ENCODE peak calls at places on chromosomes 4 and X, in five cellular contexts. I is neuronal stem cell, X is mesenchymal stem cell, N is cardiac muscle cell, Y is tibial artery. L is an unnamed sample.

GRCh38 chr4:184807261-184807660 is 18.5 kb downstream of the ACSL1 start:
- DNase-seq in I (no peak), N (no peak), X (no peak), Y (peak; percentile 10), L (no peak)

GRCh38 chrX:111519215-111519614 is 7.8 kb downstream of the SERTM2 start:
- DNase-seq in I (peak; percentile 38), Y (no peak), X (peak; percentile 93), N (peak; percentile 79), L (no peak)

GRCh38 chr4:151940290-151940689 is 179.5 kb upstream of the GATB start:
- DNase-seq in I (no peak), Y (no peak), X (no peak), N (no peak), L (no peak)

GRCh38 chrX:68723491-68724155 is 76.2 kb downstream of the STARD8 start:
- DNase-seq in I (no peak), Y (no peak), X (no peak), N (no peak), L (no peak)

GRCh38 chrX:10617964-10618342 is 2.4 kb downstream of the MID1 start:
- DNase-seq in I (no peak), X (no peak), N (no peak), Y (no peak), L (no peak)

GRCh38 chrX:69137371-69137881 is 27.8 kb downstream of the PJA1 start:
- DNase-seq in X (peak; percentile 93), N (peak; percentile 90), I (no peak), Y (no peak), L (no peak)

GRCh38 chr4:83019794-83020497 is 9.3 kb upstream of the LIN54 start:
- DNase-seq in I (no peak), N (no peak), X (no peak), Y (no peak), L (no peak)

GRCh38 chrX:11664211-11664888 is 1.4 kb downstream of the ARHGAP6 start:
- DNase-seq in Y (no peak), I (no peak), X (peak; percentile 43), N (peak; percentile 21), L (no peak)

GRCh38 chr4:184288451-184289178 is 70.9 kb upstream of the ENPP6 start:
- DNase-seq in I (no peak), Y (no peak), N (no peak), X (no peak), L (peak; percentile 43)

GRCh38 chr4:47852121-47852520 is 14.3 kb upstream of the CORIN start:
- DNase-seq in X (peak; percentile 44), Y (no peak), N (peak; percentile 85), I (no peak), L (no peak)

GRCh38 chrX:22389544-22390243 is 117.0 kb downstream of the CBLL2 start:
- DNase-seq in I (no peak), Y (no peak), X (peak; percentile 67), N (peak; percentile 16), L (no peak)

GRCh38 chrX:18983711-18984380 is at the start of gene PHKA2:
- DNase-seq in X (peak; percentile 61), N (no peak), Y (peak; percentile 74), I (no peak), L (peak; percentile 62)

GRCh38 chrX:9515973-9516538 is 51.2 kb downstream of the TBL1X start:
- DNase-seq in N (peak; percentile 55), Y (no peak), I (no peak), X (no peak), L (no peak)

GRCh38 chrX:123475068-123475724 is 257.7 kb downstream of the THOC2 start:
- DNase-seq in Y (no peak), X (no peak), N (peak; percentile 2), I (no peak), L (no peak)

GRCh38 chr4:82774711-82775171 is 23.9 kb downstream of the SCD5 start:
- DNase-seq in X (no peak), I (no peak), N (no peak), Y (no peak), L (no peak)

GRCh38 chrX:40104649-40105015 is 6.9 kb upstream of the BCOR start:
- DNase-seq in I (no peak), N (peak; percentile 79), Y (peak; percentile 90), X (peak; percentile 89), L (no peak)

GRCh38 chr4:83082777-83083176 is 31.8 kb downstream of the PLAC8 start:
- DNase-seq in Y (no peak), I (no peak), X (no peak), N (peak; percentile 10), L (no peak)

GRCh38 chr4:18932940-18933339 is 911.4 kb upstream of the LCORL start:
- DNase-seq in I (no peak), X (no peak), Y (no peak), N (no peak), L (no peak)

GRCh38 chr4:41448935-41449334 is 89.0 kb upstream of the LIMCH1 start:
- DNase-seq in X (peak; percentile 84), N (peak; percentile 32), Y (no peak), I (no peak), L (no peak)

GRCh38 chrX:121064579-121064978 is 17.2 kb downstream of the GLUD2 start:
- DNase-seq in N (no peak), X (no peak), I (no peak), Y (no peak), L (no peak)

GRCh38 chrX:13598877-13599276 is 29.5 kb downstream of the EGFL6 start:
- DNase-seq in I (no peak), Y (no peak), X (no peak), N (peak; percentile 6), L (no peak)

DNA sequence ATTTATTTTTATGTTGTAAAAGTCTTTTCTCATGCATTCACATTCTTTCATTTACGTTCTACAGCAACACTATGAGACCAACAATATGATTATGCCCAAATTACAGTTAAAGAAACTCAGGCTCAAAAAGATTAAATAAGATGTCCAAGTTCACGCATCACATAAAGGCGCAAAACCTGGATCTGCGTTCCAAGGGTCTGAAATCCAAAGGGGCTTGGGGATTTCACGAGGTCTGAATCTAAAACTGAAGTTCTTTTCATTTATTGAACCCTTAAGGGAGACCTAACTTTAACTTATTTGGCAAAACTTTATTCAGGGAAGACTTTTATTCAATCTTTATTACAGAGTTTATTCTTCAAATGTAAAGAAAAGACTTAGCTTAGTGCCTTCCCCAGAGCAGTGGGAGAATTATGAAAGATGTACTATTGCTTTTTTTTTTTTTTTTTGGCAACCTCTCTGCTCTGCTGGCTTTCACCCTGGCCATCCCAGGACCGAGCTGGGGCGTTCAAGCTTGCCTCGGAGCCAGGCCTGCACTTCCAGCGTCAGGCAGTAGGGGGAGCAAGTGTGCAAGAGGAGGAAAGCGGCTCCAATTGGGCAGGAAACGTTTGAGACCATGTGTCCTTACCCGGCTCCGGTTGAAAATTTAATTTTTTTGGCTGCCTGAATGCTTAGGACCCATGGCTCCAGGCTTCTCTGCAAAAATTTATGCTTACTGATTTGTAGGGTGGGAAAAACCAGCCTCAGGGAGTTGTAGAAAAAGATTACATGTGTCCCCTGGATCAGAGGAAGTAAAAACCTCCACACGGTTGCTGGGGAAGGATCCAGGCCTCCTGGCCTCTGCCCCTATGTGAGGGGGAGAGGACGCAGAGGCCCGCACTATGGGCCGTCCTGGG is 344.3 kb upstream of the KLF3 start:
- DNase-seq in Y (peak; percentile 98), N (peak; percentile 98), I (peak; percentile 84), X (peak; percentile 87), L (peak; percentile 96)
- H3K27ac ChIP-seq in Y (peak overlapping the region; percentile 67), N (peak overlapping the region; percentile 15), I (peak overlapping the region; percentile 75), X (peak overlapping the region; percentile 82), L (peak overlapping the region; percentile 84)

GRCh38 chrX:134006484-134007161 is 21.2 kb upstream of the GPC3 start:
- DNase-seq in X (no peak), I (no peak), Y (no peak), N (no peak), L (no peak)
- H3K27ac ChIP-seq in X (no peak overlapping the region), I (no peak overlapping the region), Y (no peak overlapping the region), N (no peak overlapping the region), L (no peak overlapping the region)

GRCh38 chr4:55393461-55394320 is 2.1 kb upstream of the TMEM165 start:
- DNase-seq in N (no peak), X (no peak), I (no peak), Y (no peak), L (no peak)
- H3K27ac ChIP-seq in N (no peak overlapping the region), X (no peak overlapping the region), I (no peak overlapping the region), Y (no peak overlapping the region), L (no peak overlapping the region)

GRCh38 chrX:154366666-154367055 is 7.8 kb downstream of the FLNA start:
- DNase-seq in Y (peak; percentile 77), N (no peak), X (no peak), I (no peak), L (no peak)
- H3K27ac ChIP-seq in Y (peak overlapping the region; percentile 96), N (peak overlapping the region; percentile 69), X (peak overlapping the region; percentile 61), I (no peak overlapping the region), L (peak overlapping the region; percentile 96)

GRCh38 chr4:87009095-87009648 is 74.4 kb downstream of the AFF1 start:
- DNase-seq in N (no peak), I (no peak), X (no peak), Y (no peak), L (no peak)

GRCh38 chr4:87007345-87008181 is 72.8 kb downstream of the AFF1 start:
- DNase-seq in N (peak; percentile 69), I (peak; percentile 58), X (peak; percentile 72), Y (peak; percentile 79), L (peak; percentile 79)

GRCh38 chr4:87012265-87012953 is 77.6 kb downstream of the AFF1 start:
- DNase-seq in Y (no peak), I (no peak), N (no peak), X (no peak), L (no peak)

GRCh38 chr4:87011340-87012034 is 76.7 kb downstream of the AFF1 start:
- DNase-seq in I (no peak), X (peak; percentile 96), N (peak; percentile 90), Y (no peak), L (no peak)

DNA sequence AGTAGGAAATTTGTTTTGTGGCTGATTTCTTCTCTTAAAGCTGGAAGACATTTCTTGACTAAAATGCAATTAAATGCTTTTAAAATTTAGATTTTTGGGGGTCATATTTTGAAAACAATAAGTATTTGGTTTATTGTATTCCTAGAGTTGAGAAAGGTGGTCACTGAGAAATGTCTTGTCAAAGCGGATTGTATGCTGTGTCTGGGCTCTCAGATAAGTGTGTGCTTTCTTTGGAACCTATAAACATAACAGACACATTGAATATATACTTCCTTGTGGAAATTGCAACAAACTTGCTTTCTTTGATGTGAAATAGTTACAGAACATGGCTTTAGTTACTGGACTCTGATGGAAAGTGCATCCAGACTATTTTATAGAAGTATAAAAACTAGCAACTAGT is 75.4 kb downstream of the AFF1 start:
- DNase-seq in N (no peak), I (no peak), Y (no peak), X (no peak), L (no peak)
- H3K27ac ChIP-seq in N (no peak overlapping the region), I (no peak overlapping the region), Y (no peak overlapping the region), X (no peak overlapping the region), L (peak overlapping the region; percentile 97)

GRCh38 chr4:140947507-140947906 is 185.8 kb downstream of the RNF150 start:
- DNase-seq in X (no peak), I (no peak), Y (no peak), N (peak; percentile 7), L (no peak)

GRCh38 chr4:140944539-140944938 is 188.4 kb upstream of the TBC1D9 start:
- DNase-seq in X (no peak), N (peak; percentile 63), I (no peak), Y (no peak), L (no peak)

GRCh38 chr4:140943887-140944515 is 187.8 kb upstream of the TBC1D9 start:
- DNase-seq in I (no peak), X (no peak), N (peak; percentile 62), Y (no peak), L (no peak)

GRCh38 chr4:140940589-140940988 is 184.4 kb upstream of the TBC1D9 start:
- DNase-seq in X (no peak), Y (no peak), N (no peak), I (no peak), L (no peak)

GRCh38 chr4:140943486-140943885 is 187.3 kb upstream of the TBC1D9 start:
- DNase-seq in Y (no peak), N (peak; percentile 59), I (no peak), X (no peak), L (no peak)
- H3K27ac ChIP-seq in Y (no peak overlapping the region), N (no peak overlapping the region), I (no peak overlapping the region), X (peak overlapping the region; percentile 60), L (no peak overlapping the region)

GRCh38 chr4:108590776-108591175 is 29.6 kb upstream of the RPL34 start:
- DNase-seq in I (no peak), X (no peak), N (peak; percentile 32), Y (no peak), L (no peak)
- H3K27ac ChIP-seq in I (no peak overlapping the region), X (no peak overlapping the region), N (no peak overlapping the region), Y (no peak overlapping the region), L (no peak overlapping the region)